ENCODE peak calls at places on chromosomes 2 and 18, in nine cellular contexts. One of them, this sample, is unnamed.

GRCh38 chr2:111178730-111179405 is 58.2 kb downstream of the BCL2L11 start:
- DNase-seq in mesenchymal stem cell: peak; percentile 45
- DNase-seq in lower lobe of right lung: no peak
- DNase-seq in hepatocyte: peak; percentile 66
- DNase-seq in heart right ventricle: no peak
- DNase-seq in right cardiac atrium: no peak
- DNase-seq in tibial artery: no peak
- DNase-seq in H9: no peak
- DNase-seq in A549: peak; percentile 60
- DNase-seq in this sample: no peak

GRCh38 chr2:12978058-12978835 is 261.5 kb downstream of the TRIB2 start:
- DNase-seq in A549: no peak
- DNase-seq in heart right ventricle: no peak
- DNase-seq in tibial artery: no peak
- DNase-seq in hepatocyte: no peak
- DNase-seq in lower lobe of right lung: no peak
- DNase-seq in mesenchymal stem cell: no peak
- DNase-seq in right cardiac atrium: no peak
- DNase-seq in H9: no peak
- DNase-seq in this sample: no peak

GRCh38 chr2:37802899-37803379 is 122.1 kb upstream of the RMDN2 start:
- DNase-seq in heart right ventricle: no peak
- DNase-seq in hepatocyte: peak; percentile 70
- DNase-seq in A549: peak; percentile 71
- DNase-seq in lower lobe of right lung: no peak
- DNase-seq in right cardiac atrium: no peak
- DNase-seq in tibial artery: no peak
- DNase-seq in mesenchymal stem cell: peak; percentile 95
- DNase-seq in H9: no peak
- DNase-seq in this sample: no peak

GRCh38 chr18:60113396-60113795 is 213.6 kb downstream of the PMAIP1 start:
- DNase-seq in heart right ventricle: no peak
- DNase-seq in right cardiac atrium: no peak
- DNase-seq in tibial artery: no peak
- DNase-seq in mesenchymal stem cell: peak; percentile 19
- DNase-seq in hepatocyte: peak; percentile 9
- DNase-seq in lower lobe of right lung: no peak
- DNase-seq in H9: no peak
- DNase-seq in A549: no peak
- DNase-seq in this sample: no peak

GRCh38 chr18:48680871-48681270 is 142.0 kb downstream of the CTIF start:
- DNase-seq in A549: no peak
- DNase-seq in lower lobe of right lung: peak; percentile 67
- DNase-seq in right cardiac atrium: peak; percentile 98
- DNase-seq in H9: no peak
- DNase-seq in tibial artery: peak; percentile 94
- DNase-seq in heart right ventricle: peak; percentile 86
- DNase-seq in mesenchymal stem cell: no peak
- DNase-seq in hepatocyte: no peak
- DNase-seq in this sample: peak; percentile 92

GRCh38 chr2:39796130-39796529 is 17.1 kb upstream of the THUMPD2 start:
- DNase-seq in mesenchymal stem cell: no peak
- DNase-seq in H9: no peak
- DNase-seq in heart right ventricle: no peak
- DNase-seq in right cardiac atrium: no peak
- DNase-seq in tibial artery: no peak
- DNase-seq in A549: no peak
- DNase-seq in lower lobe of right lung: no peak
- DNase-seq in hepatocyte: no peak
- DNase-seq in this sample: no peak

GRCh38 chr2:96342085-96342484 is 6.5 kb downstream of the NCAPH start:
- DNase-seq in A549: peak; percentile 56
- DNase-seq in heart right ventricle: no peak
- DNase-seq in lower lobe of right lung: no peak
- DNase-seq in tibial artery: no peak
- DNase-seq in mesenchymal stem cell: peak; percentile 88
- DNase-seq in H9: no peak
- DNase-seq in hepatocyte: peak; percentile 71
- DNase-seq in right cardiac atrium: no peak
- DNase-seq in this sample: no peak

GRCh38 chr18:69257861-69258458 is 142.7 kb upstream of the DOK6 start:
- DNase-seq in heart right ventricle: no peak
- DNase-seq in hepatocyte: peak; percentile 47
- DNase-seq in right cardiac atrium: no peak
- DNase-seq in H9: no peak
- DNase-seq in mesenchymal stem cell: peak; percentile 64
- DNase-seq in tibial artery: no peak
- DNase-seq in A549: no peak
- DNase-seq in lower lobe of right lung: no peak
- DNase-seq in this sample: peak; percentile 10

GRCh38 chr18:63155169-63155852 is 164.3 kb downstream of the BCL2 start:
- DNase-seq in mesenchymal stem cell: peak; percentile 5
- DNase-seq in lower lobe of right lung: peak; percentile 72
- DNase-seq in hepatocyte: peak; percentile 71
- DNase-seq in tibial artery: peak; percentile 50
- DNase-seq in heart right ventricle: peak; percentile 52
- DNase-seq in right cardiac atrium: peak; percentile 81
- DNase-seq in H9: peak; percentile 91
- DNase-seq in A549: peak; percentile 39
- DNase-seq in this sample: peak; percentile 71

GRCh38 chr18:2511451-2511850 is 59.9 kb downstream of the METTL4 start:
- DNase-seq in hepatocyte: no peak
- DNase-seq in lower lobe of right lung: no peak
- DNase-seq in H9: no peak
- DNase-seq in mesenchymal stem cell: no peak
- DNase-seq in heart right ventricle: no peak
- DNase-seq in tibial artery: no peak
- DNase-seq in A549: no peak
- DNase-seq in right cardiac atrium: no peak
- DNase-seq in this sample: no peak

GRCh38 chr2:184041077-184041476 is 557.3 kb upstream of the ZNF804A start:
- DNase-seq in heart right ventricle: no peak
- DNase-seq in mesenchymal stem cell: peak; percentile 74
- DNase-seq in hepatocyte: no peak
- DNase-seq in lower lobe of right lung: no peak
- DNase-seq in H9: no peak
- DNase-seq in A549: no peak
- DNase-seq in right cardiac atrium: no peak
- DNase-seq in tibial artery: no peak
- DNase-seq in this sample: no peak

GRCh38 chr18:36756262-36756661 is 72.5 kb downstream of the TPGS2 start:
- DNase-seq in hepatocyte: no peak
- DNase-seq in mesenchymal stem cell: no peak
- DNase-seq in A549: no peak
- DNase-seq in heart right ventricle: no peak
- DNase-seq in right cardiac atrium: no peak
- DNase-seq in H9: no peak
- DNase-seq in tibial artery: no peak
- DNase-seq in lower lobe of right lung: no peak
- DNase-seq in this sample: no peak

GRCh38 chr2:219856602-219857001 is 229.2 kb downstream of the SLC4A3 start:
- DNase-seq in A549: no peak
- DNase-seq in tibial artery: no peak
- DNase-seq in hepatocyte: no peak
- DNase-seq in lower lobe of right lung: no peak
- DNase-seq in mesenchymal stem cell: no peak
- DNase-seq in H9: no peak
- DNase-seq in right cardiac atrium: no peak
- DNase-seq in heart right ventricle: no peak
- DNase-seq in this sample: no peak

GRCh38 chr2:147641644-147642043 is 203.2 kb upstream of the ACVR2A start:
- DNase-seq in H9: no peak
- DNase-seq in heart right ventricle: no peak
- DNase-seq in mesenchymal stem cell: no peak
- DNase-seq in tibial artery: no peak
- DNase-seq in lower lobe of right lung: no peak
- DNase-seq in right cardiac atrium: no peak
- DNase-seq in A549: no peak
- DNase-seq in hepatocyte: no peak
- DNase-seq in this sample: no peak

GRCh38 chr2:219127236-219127635 is 33.4 kb downstream of the NHEJ1 start:
- DNase-seq in H9: no peak
- DNase-seq in right cardiac atrium: no peak
- DNase-seq in hepatocyte: peak; percentile 21
- DNase-seq in lower lobe of right lung: no peak
- DNase-seq in A549: no peak
- DNase-seq in heart right ventricle: no peak
- DNase-seq in tibial artery: no peak
- DNase-seq in mesenchymal stem cell: no peak
- DNase-seq in this sample: no peak

GRCh38 chr2:164260506-164260905 is 360.8 kb downstream of the GRB14 start:
- DNase-seq in right cardiac atrium: no peak
- DNase-seq in tibial artery: no peak
- DNase-seq in hepatocyte: no peak
- DNase-seq in heart right ventricle: no peak
- DNase-seq in A549: no peak
- DNase-seq in H9: no peak
- DNase-seq in lower lobe of right lung: no peak
- DNase-seq in mesenchymal stem cell: no peak
- DNase-seq in this sample: no peak

GRCh38 chr18:9771261-9771976 is 63.3 kb downstream of the RAB31 start:
- DNase-seq in lower lobe of right lung: peak; percentile 86
- DNase-seq in A549: peak; percentile 38
- DNase-seq in right cardiac atrium: peak; percentile 94
- DNase-seq in hepatocyte: peak; percentile 78
- DNase-seq in mesenchymal stem cell: peak; percentile 84
- DNase-seq in tibial artery: peak; percentile 77
- DNase-seq in H9: peak; percentile 89
- DNase-seq in heart right ventricle: peak; percentile 89
- DNase-seq in this sample: peak; percentile 84

GRCh38 chr2:24620936-24621335 is 129.9 kb downstream of the NCOA1 start:
- DNase-seq in right cardiac atrium: no peak
- DNase-seq in A549: no peak
- DNase-seq in mesenchymal stem cell: no peak
- DNase-seq in lower lobe of right lung: no peak
- DNase-seq in tibial artery: no peak
- DNase-seq in H9: no peak
- DNase-seq in heart right ventricle: no peak
- DNase-seq in hepatocyte: peak; percentile 50
- DNase-seq in this sample: no peak

GRCh38 chr2:167253025-167253424 is 364.7 kb downstream of the XIRP2 start:
- DNase-seq in lower lobe of right lung: no peak
- DNase-seq in tibial artery: no peak
- DNase-seq in mesenchymal stem cell: peak; percentile 11
- DNase-seq in right cardiac atrium: no peak
- DNase-seq in A549: no peak
- DNase-seq in hepatocyte: no peak
- DNase-seq in H9: no peak
- DNase-seq in heart right ventricle: no peak
- DNase-seq in this sample: no peak

DNA sequence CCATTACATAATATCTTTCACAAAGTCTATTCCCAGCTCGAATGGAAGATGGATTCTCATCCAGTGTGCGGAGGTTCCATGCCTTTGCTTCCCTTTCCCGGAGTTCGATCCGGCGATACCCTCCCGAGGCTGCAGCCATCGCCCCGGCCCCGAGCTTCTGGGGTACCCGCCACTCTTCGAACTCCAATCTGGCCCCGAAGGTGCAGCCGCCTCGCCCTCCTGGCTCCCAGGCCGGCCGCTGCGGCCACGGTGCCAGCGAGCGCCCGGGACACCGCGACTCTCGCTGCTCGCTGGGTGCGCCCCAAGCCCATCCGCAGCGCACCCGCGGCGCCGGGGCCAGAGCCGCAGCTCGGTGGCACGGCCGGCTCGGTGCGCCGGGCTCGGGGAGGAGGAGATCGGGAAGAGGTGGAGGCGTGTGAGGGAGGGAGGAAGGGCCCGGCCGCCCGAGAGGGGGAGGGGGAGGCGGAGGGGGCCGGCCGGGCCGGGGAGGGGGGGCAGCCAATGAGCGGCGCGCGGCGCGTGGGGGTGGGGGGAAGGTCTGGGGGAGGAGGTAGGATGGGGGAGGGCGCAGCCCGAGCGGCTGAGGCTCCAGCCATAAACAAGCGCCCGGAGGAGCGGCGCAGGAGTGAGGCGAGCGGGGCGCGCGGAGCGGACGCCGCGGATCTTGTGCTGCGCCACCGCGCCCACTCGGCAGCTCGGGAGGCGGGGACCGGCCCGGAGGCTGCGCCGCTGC is at the start of gene CRIM1:
- DNase-seq in A549: peak; percentile 70
- DNase-seq in tibial artery: peak; percentile 88
- DNase-seq in hepatocyte: peak; percentile 96
- DNase-seq in mesenchymal stem cell: peak; percentile 94
- DNase-seq in heart right ventricle: peak; percentile 90
- DNase-seq in right cardiac atrium: peak; percentile 97
- DNase-seq in H9: peak; percentile 88
- DNase-seq in lower lobe of right lung: peak; percentile 91
- DNase-seq in this sample: peak; percentile 94
- H3K4me1 ChIP-seq in A549: peaks cover 45% of the 10 kb centered on the region
- H3K4me1 ChIP-seq in tibial artery: no peaks in the 10 kb centered on the region
- H3K4me1 ChIP-seq in hepatocyte: peaks cover 9% of the 10 kb centered on the region
- H3K4me1 ChIP-seq in mesenchymal stem cell: peaks cover 4% of the 10 kb centered on the region
- H3K4me1 ChIP-seq in heart right ventricle: peaks cover 32% of the 10 kb centered on the region
- H3K4me1 ChIP-seq in right cardiac atrium: no peaks in the 10 kb centered on the region
- H3K4me1 ChIP-seq in H9: peaks cover 12% of the 10 kb centered on the region
- H3K4me1 ChIP-seq in lower lobe of right lung: peaks cover 47% of the 10 kb centered on the region
- H3K4me1 ChIP-seq in this sample: peaks cover 52% of the 10 kb centered on the region

DNA sequence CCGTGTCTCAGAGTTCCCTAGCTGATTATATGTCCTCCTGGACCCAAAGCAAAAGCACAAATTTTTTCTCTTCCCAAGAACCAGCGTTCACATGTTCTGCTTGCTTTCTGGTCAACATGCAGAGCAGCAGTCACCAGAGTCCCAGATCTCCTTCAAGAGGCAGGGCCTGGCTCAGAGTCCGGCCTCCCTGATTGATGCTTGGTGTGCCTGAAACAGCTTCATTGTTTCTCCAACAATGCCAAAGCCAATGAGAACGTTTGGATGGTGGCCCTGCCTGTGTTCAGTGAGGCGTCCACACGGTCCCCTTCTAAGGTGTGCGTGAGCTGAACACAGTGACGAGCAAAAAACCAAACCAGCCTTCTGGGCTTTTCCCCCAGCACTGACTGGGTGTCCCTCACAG is 19.5 kb upstream of the POU3F3 start:
- DNase-seq in mesenchymal stem cell: no peak
- DNase-seq in A549: no peak
- DNase-seq in tibial artery: no peak
- DNase-seq in hepatocyte: no peak
- DNase-seq in right cardiac atrium: no peak
- DNase-seq in H9: no peak
- DNase-seq in lower lobe of right lung: no peak
- DNase-seq in heart right ventricle: no peak
- DNase-seq in this sample: no peak
- H3K27ac ChIP-seq in mesenchymal stem cell: no peak overlapping the region
- H3K27ac ChIP-seq in A549: no peak overlapping the region
- H3K27ac ChIP-seq in tibial artery: no peak overlapping the region
- H3K27ac ChIP-seq in hepatocyte: no peak overlapping the region
- H3K27ac ChIP-seq in right cardiac atrium: no peak overlapping the region
- H3K27ac ChIP-seq in H9: no peak overlapping the region
- H3K27ac ChIP-seq in lower lobe of right lung: no peak overlapping the region
- H3K27ac ChIP-seq in heart right ventricle: no peak overlapping the region
- H3K27ac ChIP-seq in this sample: no peak overlapping the region

GRCh38 chr2:238912228-238912915 is 64.5 kb downstream of the TWIST2 start:
- DNase-seq in A549: no peak
- DNase-seq in heart right ventricle: no peak
- DNase-seq in hepatocyte: no peak
- DNase-seq in H9: no peak
- DNase-seq in mesenchymal stem cell: no peak
- DNase-seq in right cardiac atrium: no peak
- DNase-seq in tibial artery: peak; percentile 7
- DNase-seq in lower lobe of right lung: no peak
- DNase-seq in this sample: peak; percentile 10
- H3K4me1 ChIP-seq in A549: peaks cover 26% of the 10 kb centered on the region
- H3K4me1 ChIP-seq in heart right ventricle: no peaks in the 10 kb centered on the region
- H3K4me1 ChIP-seq in hepatocyte: no peaks in the 10 kb centered on the region
- H3K4me1 ChIP-seq in H9: no peaks in the 10 kb centered on the region
- H3K4me1 ChIP-seq in mesenchymal stem cell: peaks cover 23% of the 10 kb centered on the region
- H3K4me1 ChIP-seq in right cardiac atrium: no peaks in the 10 kb centered on the region
- H3K4me1 ChIP-seq in tibial artery: no peaks in the 10 kb centered on the region
- H3K4me1 ChIP-seq in lower lobe of right lung: no peaks in the 10 kb centered on the region
- H3K4me1 ChIP-seq in this sample: peaks cover 7% of the 10 kb centered on the region

GRCh38 chr2:42129947-42130346 is 39.2 kb upstream of the EML4 start:
- DNase-seq in H9: no peak
- DNase-seq in heart right ventricle: no peak
- DNase-seq in tibial artery: no peak
- DNase-seq in hepatocyte: no peak
- DNase-seq in A549: no peak
- DNase-seq in lower lobe of right lung: no peak
- DNase-seq in right cardiac atrium: no peak
- DNase-seq in mesenchymal stem cell: no peak
- DNase-seq in this sample: no peak
- H3K27ac ChIP-seq in H9: no peak overlapping the region
- H3K27ac ChIP-seq in heart right ventricle: no peak overlapping the region
- H3K27ac ChIP-seq in tibial artery: no peak overlapping the region
- H3K27ac ChIP-seq in hepatocyte: no peak overlapping the region
- H3K27ac ChIP-seq in A549: no peak overlapping the region
- H3K27ac ChIP-seq in lower lobe of right lung: no peak overlapping the region
- H3K27ac ChIP-seq in right cardiac atrium: no peak overlapping the region
- H3K27ac ChIP-seq in mesenchymal stem cell: no peak overlapping the region
- H3K27ac ChIP-seq in this sample: no peak overlapping the region